ENCODE peak calls at places on chromosomes 13 and 19, in five cellular contexts. I is cardiac fibroblast, H is GM18507, V is frontal cortex, F is ELR. L is an unnamed sample.

GRCh38 chr13:24985102-24985501 is 110.8 kb upstream of the PABPC3 start:
- DNase-seq in F (no peak), V (no peak), I (no peak), H (no peak), L (no peak)

GRCh38 chr13:107031691-107032090 is 463.8 kb upstream of the ARGLU1 start:
- DNase-seq in F (no peak), H (no peak), V (no peak), I (no peak), L (no peak)

GRCh38 chr13:76455960-76456359 is 430.2 kb downstream of the KCTD12 start:
- DNase-seq in I (peak; percentile 14), V (no peak), F (peak; percentile 33), H (no peak), L (no peak)

GRCh38 chr19:15264061-15264932 is 32.0 kb upstream of the EPHX3 start:
- DNase-seq in I (peak; percentile 81), H (no peak), F (peak; percentile 79), V (peak; percentile 70), L (no peak)

GRCh38 chr13:110073982-110074381 is 233.0 kb downstream of the COL4A1 start:
- DNase-seq in V (no peak), H (no peak), F (peak; percentile 24), I (no peak), L (no peak)

GRCh38 chr19:44694184-44694579 is 4.8 kb upstream of the CEACAM16 start:
- DNase-seq in V (no peak), F (peak; percentile 24), H (no peak), I (no peak), L (no peak)

GRCh38 chr19:32886241-32886640 is 16.7 kb upstream of the SLC7A9 start:
- DNase-seq in I (no peak), V (no peak), H (no peak), F (no peak), L (no peak)

GRCh38 chr19:14471436-14472187 is 3.5 kb downstream of the PTGER1 start:
- DNase-seq in I (no peak), F (no peak), H (no peak), V (no peak), L (no peak)

GRCh38 chr19:41401483-41401882 is 3.9 kb downstream of the BCKDHA start:
- DNase-seq in F (no peak), I (no peak), H (no peak), V (no peak), L (no peak)

GRCh38 chr13:24899601-24900000 is 135.6 kb downstream of the RNF17 start:
- DNase-seq in F (no peak), H (no peak), V (no peak), I (no peak), L (no peak)

GRCh38 chr19:49950956-49951526 is 9.9 kb downstream of the SIGLEC11 start:
- DNase-seq in I (no peak), V (no peak), H (no peak), F (no peak), L (no peak)

GRCh38 chr19:16244091-16244490 is 46.4 kb downstream of the AP1M1 start:
- DNase-seq in F (no peak), V (no peak), I (peak; percentile 43), H (no peak), L (no peak)

GRCh38 chr19:1076951-1077350 is 10.0 kb downstream of the ARHGAP45 start:
- DNase-seq in I (no peak), F (no peak), H (peak; percentile 80), V (no peak), L (peak; percentile 91)

L was measured in GM12864.